ENCODE peak calls at places on chromosomes 3 and 15, in nine cellular contexts. One of them, this sample, is unnamed.

GRCh38 chr3:159796744-159797143 is 191.9 kb upstream of the IL12A start:
- DNase-seq in NCI-H1092 treated with DMSO at 0.1 percent for 48 hours: no peak
- DNase-seq in left lung: no peak
- DNase-seq in activated CD8-positive, alpha-beta memory T cell treated with anti-CD3 and anti-CD28 coated beads for 1 hour: no peak
- DNase-seq in stimulated activated naive B cell treated with anti-CD40 and anti-IgM and Interleukin-4, amounts not matched to agents 10 μg/mL and 1 μg/mL and 100 μg/mL, for 72 hours: no peak
- DNase-seq in GM03348: peak
- DNase-seq in fibroblast of pulmonary artery: peak
- DNase-seq in stimulated activated CD4-positive, alpha-beta T cell treated with anti-CD3 and anti-CD28 coated beads, Interleukin-1b, Interleukin-23, amount 100 ng/mL, for 24 hours: no peak
- DNase-seq in hepatic stellate cell: peak
- DNase-seq in this sample: peak

GRCh38 chr3:189001559-189001958 is 170.2 kb upstream of the TPRG1 start:
- DNase-seq in stimulated activated naive B cell treated with anti-CD40 and anti-IgM and Interleukin-4, amounts not matched to agents 10 μg/mL and 1 μg/mL and 100 μg/mL, for 72 hours: no peak
- DNase-seq in left lung: no peak
- DNase-seq in GM03348: peak
- DNase-seq in fibroblast of pulmonary artery: peak
- DNase-seq in stimulated activated CD4-positive, alpha-beta T cell treated with anti-CD3 and anti-CD28 coated beads, Interleukin-1b, Interleukin-23, amount 100 ng/mL, for 24 hours: no peak
- DNase-seq in NCI-H1092 treated with DMSO at 0.1 percent for 48 hours: no peak
- DNase-seq in hepatic stellate cell: peak
- DNase-seq in activated CD8-positive, alpha-beta memory T cell treated with anti-CD3 and anti-CD28 coated beads for 1 hour: no peak
- DNase-seq in this sample: peak

GRCh38 chr15:35986072-35986666 is 440.2 kb upstream of the DPH6 start:
- DNase-seq in hepatic stellate cell: no peak
- DNase-seq in left lung: peak
- DNase-seq in fibroblast of pulmonary artery: peak
- DNase-seq in activated CD8-positive, alpha-beta memory T cell treated with anti-CD3 and anti-CD28 coated beads for 1 hour: no peak
- DNase-seq in stimulated activated naive B cell treated with anti-CD40 and anti-IgM and Interleukin-4, amounts not matched to agents 10 μg/mL and 1 μg/mL and 100 μg/mL, for 72 hours: no peak
- DNase-seq in stimulated activated CD4-positive, alpha-beta T cell treated with anti-CD3 and anti-CD28 coated beads, Interleukin-1b, Interleukin-23, amount 100 ng/mL, for 24 hours: no peak
- DNase-seq in NCI-H1092 treated with DMSO at 0.1 percent for 48 hours: no peak
- DNase-seq in GM03348: no peak
- DNase-seq in this sample: no peak

GRCh38 chr3:51673181-51673801 is 2.2 kb downstream of the TEX264 start:
- DNase-seq in stimulated activated CD4-positive, alpha-beta T cell treated with anti-CD3 and anti-CD28 coated beads, Interleukin-1b, Interleukin-23, amount 100 ng/mL, for 24 hours: no peak
- DNase-seq in hepatic stellate cell: no peak
- DNase-seq in stimulated activated naive B cell treated with anti-CD40 and anti-IgM and Interleukin-4, amounts not matched to agents 10 μg/mL and 1 μg/mL and 100 μg/mL, for 72 hours: no peak
- DNase-seq in NCI-H1092 treated with DMSO at 0.1 percent for 48 hours: no peak
- DNase-seq in left lung: no peak
- DNase-seq in fibroblast of pulmonary artery: no peak
- DNase-seq in GM03348: no peak
- DNase-seq in activated CD8-positive, alpha-beta memory T cell treated with anti-CD3 and anti-CD28 coated beads for 1 hour: no peak
- DNase-seq in this sample: peak

GRCh38 chr3:172604895-172605646 is 81.8 kb upstream of the TNFSF10 start:
- DNase-seq in NCI-H1092 treated with DMSO at 0.1 percent for 48 hours: no peak
- DNase-seq in left lung: no peak
- DNase-seq in stimulated activated naive B cell treated with anti-CD40 and anti-IgM and Interleukin-4, amounts not matched to agents 10 μg/mL and 1 μg/mL and 100 μg/mL, for 72 hours: no peak
- DNase-seq in hepatic stellate cell: no peak
- DNase-seq in GM03348: no peak
- DNase-seq in fibroblast of pulmonary artery: no peak
- DNase-seq in stimulated activated CD4-positive, alpha-beta T cell treated with anti-CD3 and anti-CD28 coated beads, Interleukin-1b, Interleukin-23, amount 100 ng/mL, for 24 hours: no peak
- DNase-seq in activated CD8-positive, alpha-beta memory T cell treated with anti-CD3 and anti-CD28 coated beads for 1 hour: no peak
- DNase-seq in this sample: no peak

GRCh38 chr3:129238945-129239705 is 10.3 kb upstream of the COPG1 start:
- DNase-seq in left lung: no peak
- DNase-seq in stimulated activated CD4-positive, alpha-beta T cell treated with anti-CD3 and anti-CD28 coated beads, Interleukin-1b, Interleukin-23, amount 100 ng/mL, for 24 hours: no peak
- DNase-seq in NCI-H1092 treated with DMSO at 0.1 percent for 48 hours: no peak
- DNase-seq in stimulated activated naive B cell treated with anti-CD40 and anti-IgM and Interleukin-4, amounts not matched to agents 10 μg/mL and 1 μg/mL and 100 μg/mL, for 72 hours: no peak
- DNase-seq in fibroblast of pulmonary artery: peak
- DNase-seq in activated CD8-positive, alpha-beta memory T cell treated with anti-CD3 and anti-CD28 coated beads for 1 hour: no peak
- DNase-seq in hepatic stellate cell: no peak
- DNase-seq in GM03348: no peak
- DNase-seq in this sample: no peak

GRCh38 chr15:38652998-38653397 is 88.4 kb upstream of the RASGRP1 start:
- DNase-seq in NCI-H1092 treated with DMSO at 0.1 percent for 48 hours: no peak
- DNase-seq in left lung: no peak
- DNase-seq in stimulated activated CD4-positive, alpha-beta T cell treated with anti-CD3 and anti-CD28 coated beads, Interleukin-1b, Interleukin-23, amount 100 ng/mL, for 24 hours: no peak
- DNase-seq in stimulated activated naive B cell treated with anti-CD40 and anti-IgM and Interleukin-4, amounts not matched to agents 10 μg/mL and 1 μg/mL and 100 μg/mL, for 72 hours: no peak
- DNase-seq in hepatic stellate cell: no peak
- DNase-seq in activated CD8-positive, alpha-beta memory T cell treated with anti-CD3 and anti-CD28 coated beads for 1 hour: peak
- DNase-seq in GM03348: no peak
- DNase-seq in fibroblast of pulmonary artery: no peak
- DNase-seq in this sample: no peak

GRCh38 chr3:104575631-104576030 is 791.1 kb upstream of the ALCAM start:
- DNase-seq in fibroblast of pulmonary artery: no peak
- DNase-seq in GM03348: no peak
- DNase-seq in activated CD8-positive, alpha-beta memory T cell treated with anti-CD3 and anti-CD28 coated beads for 1 hour: no peak
- DNase-seq in stimulated activated naive B cell treated with anti-CD40 and anti-IgM and Interleukin-4, amounts not matched to agents 10 μg/mL and 1 μg/mL and 100 μg/mL, for 72 hours: no peak
- DNase-seq in left lung: no peak
- DNase-seq in stimulated activated CD4-positive, alpha-beta T cell treated with anti-CD3 and anti-CD28 coated beads, Interleukin-1b, Interleukin-23, amount 100 ng/mL, for 24 hours: no peak
- DNase-seq in hepatic stellate cell: no peak
- DNase-seq in NCI-H1092 treated with DMSO at 0.1 percent for 48 hours: no peak
- DNase-seq in this sample: no peak

GRCh38 chr15:71055461-71055860 is 59.8 kb upstream of the THSD4 start:
- DNase-seq in activated CD8-positive, alpha-beta memory T cell treated with anti-CD3 and anti-CD28 coated beads for 1 hour: no peak
- DNase-seq in GM03348: no peak
- DNase-seq in NCI-H1092 treated with DMSO at 0.1 percent for 48 hours: no peak
- DNase-seq in hepatic stellate cell: no peak
- DNase-seq in stimulated activated CD4-positive, alpha-beta T cell treated with anti-CD3 and anti-CD28 coated beads, Interleukin-1b, Interleukin-23, amount 100 ng/mL, for 24 hours: no peak
- DNase-seq in stimulated activated naive B cell treated with anti-CD40 and anti-IgM and Interleukin-4, amounts not matched to agents 10 μg/mL and 1 μg/mL and 100 μg/mL, for 72 hours: no peak
- DNase-seq in left lung: no peak
- DNase-seq in fibroblast of pulmonary artery: peak
- DNase-seq in this sample: peak

GRCh38 chr15:25693321-25694237 is 169.5 kb downstream of the ATP10A start:
- DNase-seq in hepatic stellate cell: peak
- DNase-seq in GM03348: peak
- DNase-seq in stimulated activated CD4-positive, alpha-beta T cell treated with anti-CD3 and anti-CD28 coated beads, Interleukin-1b, Interleukin-23, amount 100 ng/mL, for 24 hours: peak
- DNase-seq in left lung: no peak
- DNase-seq in NCI-H1092 treated with DMSO at 0.1 percent for 48 hours: peak
- DNase-seq in stimulated activated naive B cell treated with anti-CD40 and anti-IgM and Interleukin-4, amounts not matched to agents 10 μg/mL and 1 μg/mL and 100 μg/mL, for 72 hours: peak
- DNase-seq in fibroblast of pulmonary artery: peak
- DNase-seq in activated CD8-positive, alpha-beta memory T cell treated with anti-CD3 and anti-CD28 coated beads for 1 hour: no peak
- DNase-seq in this sample: peak

GRCh38 chr3:17342126-17342525 is 400.3 kb downstream of the TBC1D5 start:
- DNase-seq in NCI-H1092 treated with DMSO at 0.1 percent for 48 hours: no peak
- DNase-seq in fibroblast of pulmonary artery: no peak
- DNase-seq in GM03348: no peak
- DNase-seq in stimulated activated naive B cell treated with anti-CD40 and anti-IgM and Interleukin-4, amounts not matched to agents 10 μg/mL and 1 μg/mL and 100 μg/mL, for 72 hours: no peak
- DNase-seq in activated CD8-positive, alpha-beta memory T cell treated with anti-CD3 and anti-CD28 coated beads for 1 hour: no peak
- DNase-seq in hepatic stellate cell: no peak
- DNase-seq in left lung: no peak
- DNase-seq in stimulated activated CD4-positive, alpha-beta T cell treated with anti-CD3 and anti-CD28 coated beads, Interleukin-1b, Interleukin-23, amount 100 ng/mL, for 24 hours: no peak
- DNase-seq in this sample: no peak

GRCh38 chr3:66675383-66675782 is 174.6 kb upstream of the LRIG1 start:
- DNase-seq in stimulated activated naive B cell treated with anti-CD40 and anti-IgM and Interleukin-4, amounts not matched to agents 10 μg/mL and 1 μg/mL and 100 μg/mL, for 72 hours: no peak
- DNase-seq in GM03348: peak
- DNase-seq in left lung: no peak
- DNase-seq in NCI-H1092 treated with DMSO at 0.1 percent for 48 hours: no peak
- DNase-seq in stimulated activated CD4-positive, alpha-beta T cell treated with anti-CD3 and anti-CD28 coated beads, Interleukin-1b, Interleukin-23, amount 100 ng/mL, for 24 hours: no peak
- DNase-seq in hepatic stellate cell: no peak
- DNase-seq in activated CD8-positive, alpha-beta memory T cell treated with anti-CD3 and anti-CD28 coated beads for 1 hour: no peak
- DNase-seq in fibroblast of pulmonary artery: peak
- DNase-seq in this sample: no peak

GRCh38 chr15:38367476-38367875 is 86.5 kb upstream of the FAM98B start:
- DNase-seq in stimulated activated naive B cell treated with anti-CD40 and anti-IgM and Interleukin-4, amounts not matched to agents 10 μg/mL and 1 μg/mL and 100 μg/mL, for 72 hours: no peak
- DNase-seq in stimulated activated CD4-positive, alpha-beta T cell treated with anti-CD3 and anti-CD28 coated beads, Interleukin-1b, Interleukin-23, amount 100 ng/mL, for 24 hours: no peak
- DNase-seq in NCI-H1092 treated with DMSO at 0.1 percent for 48 hours: no peak
- DNase-seq in hepatic stellate cell: no peak
- DNase-seq in activated CD8-positive, alpha-beta memory T cell treated with anti-CD3 and anti-CD28 coated beads for 1 hour: no peak
- DNase-seq in left lung: no peak
- DNase-seq in fibroblast of pulmonary artery: peak
- DNase-seq in GM03348: peak
- DNase-seq in this sample: no peak

GRCh38 chr15:42059661-42060476 is 34.5 kb downstream of the PLA2G4D start:
- DNase-seq in hepatic stellate cell: peak
- DNase-seq in stimulated activated CD4-positive, alpha-beta T cell treated with anti-CD3 and anti-CD28 coated beads, Interleukin-1b, Interleukin-23, amount 100 ng/mL, for 24 hours: peak
- DNase-seq in GM03348: peak
- DNase-seq in fibroblast of pulmonary artery: peak
- DNase-seq in NCI-H1092 treated with DMSO at 0.1 percent for 48 hours: peak
- DNase-seq in left lung: no peak
- DNase-seq in activated CD8-positive, alpha-beta memory T cell treated with anti-CD3 and anti-CD28 coated beads for 1 hour: peak
- DNase-seq in stimulated activated naive B cell treated with anti-CD40 and anti-IgM and Interleukin-4, amounts not matched to agents 10 μg/mL and 1 μg/mL and 100 μg/mL, for 72 hours: no peak
- DNase-seq in this sample: peak

GRCh38 chr3:141412936-141413354 is 44.6 kb downstream of the ZBTB38 start:
- DNase-seq in GM03348: peak
- DNase-seq in hepatic stellate cell: no peak
- DNase-seq in stimulated activated naive B cell treated with anti-CD40 and anti-IgM and Interleukin-4, amounts not matched to agents 10 μg/mL and 1 μg/mL and 100 μg/mL, for 72 hours: no peak
- DNase-seq in left lung: peak
- DNase-seq in activated CD8-positive, alpha-beta memory T cell treated with anti-CD3 and anti-CD28 coated beads for 1 hour: no peak
- DNase-seq in NCI-H1092 treated with DMSO at 0.1 percent for 48 hours: peak
- DNase-seq in fibroblast of pulmonary artery: peak
- DNase-seq in stimulated activated CD4-positive, alpha-beta T cell treated with anti-CD3 and anti-CD28 coated beads, Interleukin-1b, Interleukin-23, amount 100 ng/mL, for 24 hours: no peak
- DNase-seq in this sample: no peak

GRCh38 chr3:46449755-46450552 is 14.8 kb downstream of the LTF start:
- DNase-seq in stimulated activated CD4-positive, alpha-beta T cell treated with anti-CD3 and anti-CD28 coated beads, Interleukin-1b, Interleukin-23, amount 100 ng/mL, for 24 hours: no peak
- DNase-seq in activated CD8-positive, alpha-beta memory T cell treated with anti-CD3 and anti-CD28 coated beads for 1 hour: no peak
- DNase-seq in left lung: no peak
- DNase-seq in stimulated activated naive B cell treated with anti-CD40 and anti-IgM and Interleukin-4, amounts not matched to agents 10 μg/mL and 1 μg/mL and 100 μg/mL, for 72 hours: no peak
- DNase-seq in fibroblast of pulmonary artery: peak
- DNase-seq in NCI-H1092 treated with DMSO at 0.1 percent for 48 hours: no peak
- DNase-seq in GM03348: peak
- DNase-seq in hepatic stellate cell: peak
- DNase-seq in this sample: no peak

GRCh38 chr3:152737021-152737908 is 97.7 kb upstream of the P2RY1 start:
- DNase-seq in stimulated activated CD4-positive, alpha-beta T cell treated with anti-CD3 and anti-CD28 coated beads, Interleukin-1b, Interleukin-23, amount 100 ng/mL, for 24 hours: no peak
- DNase-seq in hepatic stellate cell: no peak
- DNase-seq in stimulated activated naive B cell treated with anti-CD40 and anti-IgM and Interleukin-4, amounts not matched to agents 10 μg/mL and 1 μg/mL and 100 μg/mL, for 72 hours: peak
- DNase-seq in fibroblast of pulmonary artery: peak
- DNase-seq in left lung: no peak
- DNase-seq in activated CD8-positive, alpha-beta memory T cell treated with anti-CD3 and anti-CD28 coated beads for 1 hour: no peak
- DNase-seq in GM03348: peak
- DNase-seq in NCI-H1092 treated with DMSO at 0.1 percent for 48 hours: no peak
- DNase-seq in this sample: peak

GRCh38 chr15:78355185-78355584 is 15.0 kb downstream of the CRABP1 start:
- DNase-seq in NCI-H1092 treated with DMSO at 0.1 percent for 48 hours: no peak
- DNase-seq in hepatic stellate cell: no peak
- DNase-seq in stimulated activated CD4-positive, alpha-beta T cell treated with anti-CD3 and anti-CD28 coated beads, Interleukin-1b, Interleukin-23, amount 100 ng/mL, for 24 hours: no peak
- DNase-seq in fibroblast of pulmonary artery: no peak
- DNase-seq in left lung: no peak
- DNase-seq in activated CD8-positive, alpha-beta memory T cell treated with anti-CD3 and anti-CD28 coated beads for 1 hour: no peak
- DNase-seq in stimulated activated naive B cell treated with anti-CD40 and anti-IgM and Interleukin-4, amounts not matched to agents 10 μg/mL and 1 μg/mL and 100 μg/mL, for 72 hours: no peak
- DNase-seq in GM03348: no peak
- DNase-seq in this sample: no peak

GRCh38 chr3:133123636-133124035 is 85.4 kb downstream of the TMEM108 start:
- DNase-seq in hepatic stellate cell: no peak
- DNase-seq in fibroblast of pulmonary artery: no peak
- DNase-seq in GM03348: no peak
- DNase-seq in activated CD8-positive, alpha-beta memory T cell treated with anti-CD3 and anti-CD28 coated beads for 1 hour: no peak
- DNase-seq in left lung: no peak
- DNase-seq in stimulated activated CD4-positive, alpha-beta T cell treated with anti-CD3 and anti-CD28 coated beads, Interleukin-1b, Interleukin-23, amount 100 ng/mL, for 24 hours: no peak
- DNase-seq in stimulated activated naive B cell treated with anti-CD40 and anti-IgM and Interleukin-4, amounts not matched to agents 10 μg/mL and 1 μg/mL and 100 μg/mL, for 72 hours: no peak
- DNase-seq in NCI-H1092 treated with DMSO at 0.1 percent for 48 hours: no peak
- DNase-seq in this sample: no peak

GRCh38 chr3:128726691-128727031 is 678 bp downstream of the RAB7A start:
- DNase-seq in stimulated activated CD4-positive, alpha-beta T cell treated with anti-CD3 and anti-CD28 coated beads, Interleukin-1b, Interleukin-23, amount 100 ng/mL, for 24 hours: peak
- DNase-seq in left lung: peak
- DNase-seq in hepatic stellate cell: peak
- DNase-seq in activated CD8-positive, alpha-beta memory T cell treated with anti-CD3 and anti-CD28 coated beads for 1 hour: no peak
- DNase-seq in GM03348: peak
- DNase-seq in stimulated activated naive B cell treated with anti-CD40 and anti-IgM and Interleukin-4, amounts not matched to agents 10 μg/mL and 1 μg/mL and 100 μg/mL, for 72 hours: peak
- DNase-seq in fibroblast of pulmonary artery: peak
- DNase-seq in NCI-H1092 treated with DMSO at 0.1 percent for 48 hours: no peak
- DNase-seq in this sample: peak

GRCh38 chr15:58932791-58933310 is 628 bp downstream of the SLTM start:
- DNase-seq in hepatic stellate cell: peak
- DNase-seq in stimulated activated naive B cell treated with anti-CD40 and anti-IgM and Interleukin-4, amounts not matched to agents 10 μg/mL and 1 μg/mL and 100 μg/mL, for 72 hours: no peak
- DNase-seq in fibroblast of pulmonary artery: peak
- DNase-seq in stimulated activated CD4-positive, alpha-beta T cell treated with anti-CD3 and anti-CD28 coated beads, Interleukin-1b, Interleukin-23, amount 100 ng/mL, for 24 hours: no peak
- DNase-seq in NCI-H1092 treated with DMSO at 0.1 percent for 48 hours: peak
- DNase-seq in activated CD8-positive, alpha-beta memory T cell treated with anti-CD3 and anti-CD28 coated beads for 1 hour: no peak
- DNase-seq in GM03348: peak
- DNase-seq in left lung: no peak
- DNase-seq in this sample: no peak

GRCh38 chr15:70169147-70169546 is 71.4 kb upstream of the TLE3 start:
- DNase-seq in NCI-H1092 treated with DMSO at 0.1 percent for 48 hours: no peak
- DNase-seq in stimulated activated CD4-positive, alpha-beta T cell treated with anti-CD3 and anti-CD28 coated beads, Interleukin-1b, Interleukin-23, amount 100 ng/mL, for 24 hours: no peak
- DNase-seq in stimulated activated naive B cell treated with anti-CD40 and anti-IgM and Interleukin-4, amounts not matched to agents 10 μg/mL and 1 μg/mL and 100 μg/mL, for 72 hours: no peak
- DNase-seq in left lung: no peak
- DNase-seq in activated CD8-positive, alpha-beta memory T cell treated with anti-CD3 and anti-CD28 coated beads for 1 hour: no peak
- DNase-seq in hepatic stellate cell: no peak
- DNase-seq in GM03348: no peak
- DNase-seq in fibroblast of pulmonary artery: no peak
- DNase-seq in this sample: no peak

GRCh38 chr3:4323246-4324027 is 20.3 kb downstream of the SETMAR start:
- DNase-seq in stimulated activated naive B cell treated with anti-CD40 and anti-IgM and Interleukin-4, amounts not matched to agents 10 μg/mL and 1 μg/mL and 100 μg/mL, for 72 hours: no peak
- DNase-seq in activated CD8-positive, alpha-beta memory T cell treated with anti-CD3 and anti-CD28 coated beads for 1 hour: no peak
- DNase-seq in left lung: no peak
- DNase-seq in hepatic stellate cell: no peak
- DNase-seq in GM03348: no peak
- DNase-seq in NCI-H1092 treated with DMSO at 0.1 percent for 48 hours: no peak
- DNase-seq in fibroblast of pulmonary artery: peak
- DNase-seq in stimulated activated CD4-positive, alpha-beta T cell treated with anti-CD3 and anti-CD28 coated beads, Interleukin-1b, Interleukin-23, amount 100 ng/mL, for 24 hours: no peak
- DNase-seq in this sample: no peak

GRCh38 chr3:52546111-52546901 is 9.9 kb downstream of the UQCC5 start:
- DNase-seq in stimulated activated naive B cell treated with anti-CD40 and anti-IgM and Interleukin-4, amounts not matched to agents 10 μg/mL and 1 μg/mL and 100 μg/mL, for 72 hours: no peak
- DNase-seq in left lung: no peak
- DNase-seq in activated CD8-positive, alpha-beta memory T cell treated with anti-CD3 and anti-CD28 coated beads for 1 hour: no peak
- DNase-seq in NCI-H1092 treated with DMSO at 0.1 percent for 48 hours: no peak
- DNase-seq in fibroblast of pulmonary artery: no peak
- DNase-seq in hepatic stellate cell: no peak
- DNase-seq in stimulated activated CD4-positive, alpha-beta T cell treated with anti-CD3 and anti-CD28 coated beads, Interleukin-1b, Interleukin-23, amount 100 ng/mL, for 24 hours: no peak
- DNase-seq in GM03348: no peak
- DNase-seq in this sample: no peak

GRCh38 chr3:29758108-29759020 is 477.5 kb downstream of the RBMS3 start:
- DNase-seq in left lung: no peak
- DNase-seq in hepatic stellate cell: no peak
- DNase-seq in GM03348: peak
- DNase-seq in activated CD8-positive, alpha-beta memory T cell treated with anti-CD3 and anti-CD28 coated beads for 1 hour: no peak
- DNase-seq in stimulated activated naive B cell treated with anti-CD40 and anti-IgM and Interleukin-4, amounts not matched to agents 10 μg/mL and 1 μg/mL and 100 μg/mL, for 72 hours: no peak
- DNase-seq in fibroblast of pulmonary artery: peak
- DNase-seq in NCI-H1092 treated with DMSO at 0.1 percent for 48 hours: no peak
- DNase-seq in stimulated activated CD4-positive, alpha-beta T cell treated with anti-CD3 and anti-CD28 coated beads, Interleukin-1b, Interleukin-23, amount 100 ng/mL, for 24 hours: no peak
- DNase-seq in this sample: no peak

GRCh38 chr3:25412269-25412668 is 15.8 kb upstream of the RARB start:
- DNase-seq in stimulated activated naive B cell treated with anti-CD40 and anti-IgM and Interleukin-4, amounts not matched to agents 10 μg/mL and 1 μg/mL and 100 μg/mL, for 72 hours: no peak
- DNase-seq in fibroblast of pulmonary artery: peak
- DNase-seq in GM03348: no peak
- DNase-seq in activated CD8-positive, alpha-beta memory T cell treated with anti-CD3 and anti-CD28 coated beads for 1 hour: no peak
- DNase-seq in NCI-H1092 treated with DMSO at 0.1 percent for 48 hours: no peak
- DNase-seq in hepatic stellate cell: no peak
- DNase-seq in stimulated activated CD4-positive, alpha-beta T cell treated with anti-CD3 and anti-CD28 coated beads, Interleukin-1b, Interleukin-23, amount 100 ng/mL, for 24 hours: no peak
- DNase-seq in left lung: no peak
- DNase-seq in this sample: peak

GRCh38 chr3:171994646-171995441 is 44.5 kb upstream of the FNDC3B start:
- DNase-seq in GM03348: peak
- DNase-seq in activated CD8-positive, alpha-beta memory T cell treated with anti-CD3 and anti-CD28 coated beads for 1 hour: no peak
- DNase-seq in hepatic stellate cell: peak
- DNase-seq in stimulated activated naive B cell treated with anti-CD40 and anti-IgM and Interleukin-4, amounts not matched to agents 10 μg/mL and 1 μg/mL and 100 μg/mL, for 72 hours: no peak
- DNase-seq in stimulated activated CD4-positive, alpha-beta T cell treated with anti-CD3 and anti-CD28 coated beads, Interleukin-1b, Interleukin-23, amount 100 ng/mL, for 24 hours: no peak
- DNase-seq in left lung: no peak
- DNase-seq in NCI-H1092 treated with DMSO at 0.1 percent for 48 hours: no peak
- DNase-seq in fibroblast of pulmonary artery: peak
- DNase-seq in this sample: peak